ENCODE peak calls at places on chromosomes 5 and 9, in four cellular contexts. One of them, this sample, is unnamed.
A peak's percentile ranks its signal among the peaks of the same experiment; 100 is the strongest.

GRCh38 chr5:7763621-7764072 is 87.3 kb downstream of the CFAP90 start:
- DNase-seq in NB4: no peak
- DNase-seq in prostate gland: peak; percentile 15
- DNase-seq in transverse colon: no peak
- DNase-seq in this sample: no peak

GRCh38 chr9:5043381-5043780 is 58.3 kb downstream of the JAK2 start:
- DNase-seq in NB4: no peak
- DNase-seq in prostate gland: no peak
- DNase-seq in transverse colon: no peak
- DNase-seq in this sample: peak; percentile 5

GRCh38 chr9:117412006-117412715 is 2.7 kb downstream of the ASTN2 start:
- DNase-seq in NB4: no peak
- DNase-seq in prostate gland: peak; percentile 38
- DNase-seq in transverse colon: no peak
- DNase-seq in this sample: no peak

GRCh38 chr9:614421-614820 is 227.1 kb upstream of the DMRT1 start:
- DNase-seq in NB4: peak; percentile 97
- DNase-seq in prostate gland: no peak
- DNase-seq in transverse colon: no peak
- DNase-seq in this sample: no peak

GRCh38 chr9:101995231-101995630 is 256.8 kb upstream of the GRIN3A start:
- DNase-seq in NB4: no peak
- DNase-seq in prostate gland: no peak
- DNase-seq in transverse colon: no peak
- DNase-seq in this sample: no peak

GRCh38 chr5:178625679-178626483 is 969 bp downstream of the CLK4 start:
- DNase-seq in NB4: peak; percentile 57
- DNase-seq in prostate gland: no peak
- DNase-seq in transverse colon: no peak
- DNase-seq in this sample: peak; percentile 83

GRCh38 chr5:109529520-109529919 is 119.7 kb upstream of the PJA2 start:
- DNase-seq in NB4: no peak
- DNase-seq in prostate gland: peak; percentile 74
- DNase-seq in transverse colon: no peak
- DNase-seq in this sample: no peak

GRCh38 chr5:2634399-2635176 is 116.9 kb downstream of the IRX2 start:
- DNase-seq in NB4: no peak
- DNase-seq in prostate gland: no peak
- DNase-seq in transverse colon: no peak
- DNase-seq in this sample: no peak

GRCh38 chr9:89743576-89744254 is 138.9 kb downstream of the GADD45G start:
- DNase-seq in NB4: no peak
- DNase-seq in prostate gland: peak; percentile 57
- DNase-seq in transverse colon: no peak
- DNase-seq in this sample: no peak

GRCh38 chr9:134396258-134396742 is 70.0 kb downstream of the RXRA start:
- DNase-seq in NB4: peak; percentile 93
- DNase-seq in prostate gland: no peak
- DNase-seq in transverse colon: peak; percentile 51
- DNase-seq in this sample: no peak

GRCh38 chr9:88418025-88418424 is 29.8 kb downstream of the SPIN1 start:
- DNase-seq in NB4: no peak
- DNase-seq in prostate gland: no peak
- DNase-seq in transverse colon: no peak
- DNase-seq in this sample: no peak

GRCh38 chr9:35162605-35163315 is 951 bp downstream of the UNC13B start:
- DNase-seq in NB4: no peak
- DNase-seq in prostate gland: no peak
- DNase-seq in transverse colon: no peak
- DNase-seq in this sample: no peak

GRCh38 chr9:134643306-134643705 is 1.7 kb downstream of the COL5A1 start:
- DNase-seq in NB4: no peak
- DNase-seq in prostate gland: no peak
- DNase-seq in transverse colon: no peak
- DNase-seq in this sample: no peak

GRCh38 chr5:165805756-165806155 is 2300.3 kb downstream of the MAT2B start:
- DNase-seq in NB4: no peak
- DNase-seq in prostate gland: no peak
- DNase-seq in transverse colon: no peak
- DNase-seq in this sample: no peak

GRCh38 chr9:110538621-110539020 is 40.9 kb downstream of the SVEP1 start:
- DNase-seq in NB4: no peak
- DNase-seq in prostate gland: no peak
- DNase-seq in transverse colon: no peak
- DNase-seq in this sample: no peak

GRCh38 chr9:134618823-134619454 is 22.7 kb upstream of the COL5A1 start:
- DNase-seq in NB4: no peak
- DNase-seq in prostate gland: no peak
- DNase-seq in transverse colon: no peak
- DNase-seq in this sample: no peak

GRCh38 chr5:129904667-129905466 is 602 bp downstream of the CHSY3 start:
- DNase-seq in NB4: no peak
- DNase-seq in prostate gland: peak; percentile 5
- DNase-seq in transverse colon: peak; percentile 11
- DNase-seq in this sample: peak; percentile 36

GRCh38 chr9:109887079-109887478 is 107.1 kb downstream of the PALM2AKAP2 start:
- DNase-seq in NB4: peak; percentile 30
- DNase-seq in prostate gland: no peak
- DNase-seq in transverse colon: no peak
- DNase-seq in this sample: no peak

GRCh38 chr5:179927834-179928233 is 20.1 kb upstream of the TBC1D9B start:
- DNase-seq in NB4: no peak
- DNase-seq in prostate gland: no peak
- DNase-seq in transverse colon: no peak
- DNase-seq in this sample: no peak

GRCh38 chr9:96113045-96113444 is 188.9 kb downstream of the HSD17B3 start:
- DNase-seq in NB4: no peak
- DNase-seq in prostate gland: no peak
- DNase-seq in transverse colon: no peak
- DNase-seq in this sample: no peak

GRCh38 chr9:114884787-114885452 is 45.5 kb downstream of the TNFSF8 start:
- DNase-seq in NB4: no peak
- DNase-seq in prostate gland: peak; percentile 94
- DNase-seq in transverse colon: peak; percentile 80
- DNase-seq in this sample: no peak

GRCh38 chr5:31392061-31392460 is 139.8 kb downstream of the DROSHA start:
- DNase-seq in NB4: peak; percentile 95
- DNase-seq in prostate gland: no peak
- DNase-seq in transverse colon: no peak
- DNase-seq in this sample: no peak

GRCh38 chr5:154000703-154001102 is 38.0 kb downstream of the FAM114A2 start:
- DNase-seq in NB4: no peak
- DNase-seq in prostate gland: no peak
- DNase-seq in transverse colon: no peak
- DNase-seq in this sample: no peak

GRCh38 chr5:15501057-15501791 is 1.2 kb downstream of the FBXL7 start:
- DNase-seq in NB4: no peak
- DNase-seq in prostate gland: peak; percentile 44
- DNase-seq in transverse colon: peak; percentile 18
- DNase-seq in this sample: no peak

GRCh38 chr5:156394642-156395393 is 67.9 kb downstream of the SGCD start:
- DNase-seq in NB4: no peak
- DNase-seq in prostate gland: no peak
- DNase-seq in transverse colon: no peak
- DNase-seq in this sample: no peak

GRCh38 chr5:142122116-142122515 is 13.5 kb downstream of the NDFIP1 start:
- DNase-seq in NB4: no peak
- DNase-seq in prostate gland: no peak
- DNase-seq in transverse colon: no peak
- DNase-seq in this sample: no peak

GRCh38 chr5:112356178-112356956 is 62.7 kb downstream of the EPB41L4A start:
- DNase-seq in NB4: no peak
- DNase-seq in prostate gland: no peak
- DNase-seq in transverse colon: no peak
- DNase-seq in this sample: no peak

GRCh38 chr9:4515958-4516375 is 25.7 kb downstream of the SLC1A1 start:
- DNase-seq in NB4: no peak
- DNase-seq in prostate gland: no peak
- DNase-seq in transverse colon: no peak
- DNase-seq in this sample: no peak

GRCh38 chr5:107469485-107469884 is 201.3 kb downstream of the EFNA5 start:
- DNase-seq in NB4: peak; percentile 29
- DNase-seq in prostate gland: no peak
- DNase-seq in transverse colon: no peak
- DNase-seq in this sample: no peak

GRCh38 chr5:148912714-148913398 is 86.4 kb downstream of the ADRB2 start:
- DNase-seq in NB4: no peak
- DNase-seq in prostate gland: no peak
- DNase-seq in transverse colon: no peak
- DNase-seq in this sample: no peak

GRCh38 chr5:122121782-122122465 is 7.4 kb upstream of the ZNF474 start:
- DNase-seq in NB4: no peak
- DNase-seq in prostate gland: no peak
- DNase-seq in transverse colon: no peak
- DNase-seq in this sample: no peak

GRCh38 chr9:20243866-20244647 is 378.2 kb downstream of the MLLT3 start:
- DNase-seq in NB4: no peak
- DNase-seq in prostate gland: no peak
- DNase-seq in transverse colon: no peak
- DNase-seq in this sample: no peak

GRCh38 chr9:113488490-113488889 is 25.0 kb downstream of the RGS3 start:
- DNase-seq in NB4: no peak
- DNase-seq in prostate gland: no peak
- DNase-seq in transverse colon: peak; percentile 6
- DNase-seq in this sample: no peak

GRCh38 chr9:130898552-130898852 is 1.9 kb upstream of the QRFP start:
- DNase-seq in NB4: no peak
- DNase-seq in prostate gland: no peak
- DNase-seq in transverse colon: peak; percentile 46
- DNase-seq in this sample: no peak

GRCh38 chr5:138179277-138179857 is 455 bp downstream of the KIF20A start:
- DNase-seq in NB4: peak; percentile 60
- DNase-seq in prostate gland: no peak
- DNase-seq in transverse colon: no peak
- DNase-seq in this sample: peak; percentile 71

GRCh38 chr5:138180841-138181240 is 1.9 kb downstream of the KIF20A start:
- DNase-seq in NB4: no peak
- DNase-seq in prostate gland: no peak
- DNase-seq in transverse colon: no peak
- DNase-seq in this sample: no peak

GRCh38 chr5:138180183-138180782 is 1.4 kb downstream of the KIF20A start:
- DNase-seq in NB4: peak; percentile 90
- DNase-seq in prostate gland: no peak
- DNase-seq in transverse colon: no peak
- DNase-seq in this sample: peak; percentile 84

GRCh38 chr5:138177936-138178515 is 404 bp downstream of the BRD8 start:
- DNase-seq in NB4: peak; percentile 39
- DNase-seq in prostate gland: peak; percentile 33
- DNase-seq in transverse colon: peak; percentile 39
- DNase-seq in this sample: peak; percentile 66

GRCh38 chr5:138178516-138179276 is at the start of the genes BRD8 and KIF20A:
- DNase-seq in NB4: peak; percentile 98
- DNase-seq in prostate gland: peak; percentile 95
- DNase-seq in transverse colon: peak; percentile 97
- DNase-seq in this sample: peak; percentile 96
- TF ChIP-seq POLR2A in NB4: peak; percentile 83
- TF ChIP-seq POLR2A in prostate gland: peak; percentile 28
- TF ChIP-seq POLR2A in transverse colon: peak; percentile 22
- TF ChIP-seq POLR2A in this sample: peak; percentile 86

GRCh38 chr5:67806647-67807046 is 408.9 kb upstream of the PIK3R1 start:
- DNase-seq in NB4: no peak
- DNase-seq in prostate gland: no peak
- DNase-seq in transverse colon: no peak
- DNase-seq in this sample: peak; percentile 49
- TF ChIP-seq POLR2A in NB4: no peak
- TF ChIP-seq POLR2A in prostate gland: no peak
- TF ChIP-seq POLR2A in transverse colon: no peak
- TF ChIP-seq POLR2A in this sample: no peak

DNA sequence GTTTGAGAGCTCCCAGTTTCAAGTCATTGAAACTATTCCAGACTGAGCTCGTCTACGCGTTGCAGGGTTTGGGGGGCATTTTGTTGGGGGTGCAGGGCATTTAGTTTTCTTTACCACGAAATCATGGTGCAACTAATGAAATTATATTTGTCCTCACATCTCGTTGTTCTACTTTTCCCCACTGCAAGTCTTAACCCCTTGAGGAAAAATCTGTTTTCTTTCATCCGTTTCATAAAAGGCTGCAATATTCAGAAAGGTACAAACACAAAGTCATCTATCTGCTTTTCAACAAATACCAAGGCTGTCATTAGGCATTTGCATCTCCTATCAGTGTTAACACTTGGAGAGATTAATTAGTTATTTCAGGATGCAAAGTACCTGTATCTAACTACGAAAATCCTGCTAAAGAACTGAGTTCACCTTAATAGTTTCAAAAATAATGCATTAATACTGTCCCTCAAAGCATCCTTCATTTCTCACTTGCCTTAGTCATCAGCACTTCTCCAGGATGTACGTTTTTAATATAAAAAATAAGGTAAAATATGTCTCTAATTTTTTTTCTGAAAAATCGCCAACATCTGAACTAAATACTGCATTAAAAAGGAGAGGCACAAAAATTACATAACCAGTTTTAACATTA is 1.9 kb downstream of the ARRDC3 start:
- DNase-seq in NB4: no peak
- DNase-seq in prostate gland: no peak
- DNase-seq in transverse colon: no peak
- DNase-seq in this sample: no peak
- TF ChIP-seq POLR2A in NB4: peak; percentile 93
- TF ChIP-seq POLR2A in prostate gland: no peak
- TF ChIP-seq POLR2A in transverse colon: peak; percentile 92
- TF ChIP-seq POLR2A in this sample: peak; percentile 92

DNA sequence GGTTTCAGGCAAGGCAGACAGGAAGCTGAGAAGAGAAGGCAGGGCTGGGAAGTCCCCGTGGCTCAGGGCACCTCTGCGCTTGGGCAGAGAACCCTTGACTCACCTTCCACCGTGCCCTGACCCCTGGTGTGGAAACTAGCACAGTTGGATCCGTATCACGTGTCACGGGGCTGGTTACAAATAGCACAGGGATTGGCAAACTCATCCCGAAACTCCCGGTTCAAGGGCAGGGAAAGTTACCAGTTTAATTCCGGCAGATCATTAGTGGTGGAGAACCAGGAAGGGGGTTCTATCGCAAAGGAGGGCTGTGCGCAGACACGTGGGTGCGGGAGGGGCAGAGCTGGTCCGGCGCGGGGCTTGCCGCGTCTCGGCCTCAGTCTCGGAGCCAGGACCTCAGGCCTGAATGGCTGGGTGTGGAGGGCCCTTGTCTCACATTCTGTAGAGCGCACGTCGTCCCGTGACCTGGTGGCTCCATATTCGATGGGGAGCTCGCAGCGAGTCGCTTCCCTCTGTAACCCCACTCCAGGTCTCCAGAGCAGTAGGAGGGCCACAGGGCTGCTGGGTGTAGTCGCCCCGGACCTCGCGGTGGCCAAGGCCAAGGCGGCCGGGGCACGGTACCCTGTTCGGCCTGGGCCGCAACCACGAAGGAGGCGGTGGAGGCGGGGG is 750 bp upstream of the TMEM171 start:
- DNase-seq in NB4: no peak
- DNase-seq in prostate gland: no peak
- DNase-seq in transverse colon: peak; percentile 75
- DNase-seq in this sample: peak; percentile 23
- TF ChIP-seq POLR2A in NB4: no peak
- TF ChIP-seq POLR2A in prostate gland: no peak
- TF ChIP-seq POLR2A in transverse colon: peak; percentile 8
- TF ChIP-seq POLR2A in this sample: no peak

This sample was measured in erythroblast.